ENCODE peak calls at places on chromosomes 16 and 17, in six cellular contexts. Y is Karpas-422, H is OCI-LY7, B is GM23338, S is GM23248, T is H9. W is an unnamed sample.

GRCh38 chr17:39701784-39702422 is 2.0 kb downstream of the ERBB2 start:
- DNase-seq in Y (no peak), H (no peak), B (no peak), S (no peak), T (no peak), W (no peak)

GRCh38 chr17:80219777-80220708 is at the start of the genes SGSH and SLC26A11:
- DNase-seq in Y (peak), H (peak), B (peak), S (peak), T (peak), W (peak)

GRCh38 chr16:29675811-29676643 is 3.0 kb upstream of the QPRT start:
- DNase-seq in Y (peak), H (peak), B (peak), S (peak), T (peak), W (peak)

GRCh38 chr16:81403601-81404391 is 40.8 kb upstream of the CMIP start:
- DNase-seq in Y (peak), H (peak), B (peak), S (peak), T (peak), W (peak)

GRCh38 chr17:4598776-4599504 is 14.6 kb downstream of the SMTNL2 start:
- DNase-seq in Y (no peak), H (no peak), B (no peak), S (peak), T (no peak), W (peak)

GRCh38 chr17:35808240-35808961 is 883 bp upstream of the TAF15 start:
- DNase-seq in Y (no peak), H (no peak), B (peak), S (no peak), T (no peak), W (no peak)

GRCh38 chr17:31289790-31290189 is 7.2 kb downstream of the OMG start:
- DNase-seq in Y (no peak), H (no peak), B (no peak), S (peak), T (no peak), W (no peak)

GRCh38 chr17:63837480-63837879 is 5.0 kb downstream of the SMARCD2 start:
- DNase-seq in Y (no peak), H (no peak), B (no peak), S (no peak), T (no peak), W (no peak)

GRCh38 chr16:57235128-57236092 is 9.6 kb upstream of the ARL2BP start:
- DNase-seq in Y (peak), H (peak), B (no peak), S (peak), T (no peak), W (peak)

GRCh38 chr17:17416007-17416399 is 60.8 kb upstream of the MED9 start:
- DNase-seq in Y (peak), H (peak), B (peak), S (peak), T (peak), W (peak)

GRCh38 chr16:12584488-12585233 is 219.0 kb downstream of the CPPED1 start:
- DNase-seq in Y (no peak), H (no peak), B (no peak), S (no peak), T (no peak), W (no peak)

GRCh38 chr16:14618566-14618965 is 11.5 kb downstream of the PARN start:
- DNase-seq in Y (no peak), H (no peak), B (no peak), S (no peak), T (no peak), W (no peak)

GRCh38 chr16:12470311-12471229 is 333.1 kb downstream of the CPPED1 start:
- DNase-seq in Y (no peak), H (no peak), B (no peak), S (no peak), T (no peak), W (no peak)

GRCh38 chr16:2151188-2152091 is 3.0 kb downstream of the RAB26 start:
- DNase-seq in Y (peak), H (peak), B (peak), S (no peak), T (peak), W (no peak)

GRCh38 chr16:70634861-70635260 is 11.5 kb upstream of the IL34 start:
- DNase-seq in Y (no peak), H (no peak), B (no peak), S (peak), T (no peak), W (no peak)

GRCh38 chr17:28247671-28248556 is 71.1 kb upstream of the TMEM97 start:
- DNase-seq in Y (no peak), H (no peak), B (peak), S (no peak), T (peak), W (peak)

GRCh38 chr16:2869502-2870064 is 11.6 kb upstream of the PRSS22 start:
- DNase-seq in Y (peak), H (no peak), B (no peak), S (no peak), T (no peak), W (no peak)

GRCh38 chr16:69194488-69194887 is 7.5 kb downstream of the SNTB2 start:
- DNase-seq in Y (no peak), H (no peak), B (no peak), S (peak), T (no peak), W (no peak)

GRCh38 chr17:19264681-19265080 is 27.5 kb downstream of the EPN2 start:
- DNase-seq in Y (no peak), H (no peak), B (no peak), S (no peak), T (no peak), W (no peak)

GRCh38 chr16:11562941-11563340 is 23.8 kb downstream of the LITAF start:
- DNase-seq in Y (no peak), H (no peak), B (no peak), S (no peak), T (no peak), W (no peak)

GRCh38 chr16:58578642-58579041 is 51.0 kb downstream of the CNOT1 start:
- DNase-seq in Y (no peak), H (no peak), B (no peak), S (no peak), T (no peak), W (no peak)

GRCh38 chr17:527247-527646 is 174.6 kb upstream of the RPH3AL start:
- DNase-seq in Y (no peak), H (no peak), B (no peak), S (no peak), T (no peak), W (no peak)

GRCh38 chr17:17837380-17837821 is 615 bp upstream of the SREBF1 start:
- DNase-seq in Y (peak), H (peak), B (peak), S (peak), T (peak), W (peak)

GRCh38 chr17:71260366-71260765 is 860.5 kb upstream of the SOX9 start:
- DNase-seq in Y (no peak), H (no peak), B (no peak), S (peak), T (no peak), W (peak)

GRCh38 chr17:32341141-32341856 is 674 bp downstream of the C17orf75 start:
- DNase-seq in Y (peak), H (peak), B (no peak), S (peak), T (no peak), W (peak)

GRCh38 chr16:71648921-71649320 is 22.9 kb downstream of the MARVELD3 start:
- DNase-seq in Y (no peak), H (peak), B (peak), S (peak), T (no peak), W (no peak)

GRCh38 chr17:82239926-82240505 is 11.2 kb downstream of the SLC16A3 start:
- DNase-seq in Y (no peak), H (no peak), B (no peak), S (no peak), T (no peak), W (no peak)

GRCh38 chr16:66376577-66377326 is 10.3 kb downstream of the CDH5 start:
- DNase-seq in Y (no peak), H (no peak), B (no peak), S (no peak), T (no peak), W (no peak)

GRCh38 chr17:75069783-75070182 is 18.0 kb upstream of the SLC16A5 start:
- DNase-seq in Y (peak), H (peak), B (no peak), S (peak), T (no peak), W (peak)

GRCh38 chr16:720990-721764 is at the start of gene ANTKMT:
- DNase-seq in Y (peak), H (peak), B (peak), S (peak), T (peak), W (peak)

GRCh38 chr17:57890857-57891232 is 41.0 kb upstream of the MRPS23 start:
- DNase-seq in Y (no peak), H (no peak), B (no peak), S (no peak), T (no peak), W (no peak)

GRCh38 chr17:58986005-58986404 is 120.7 kb downstream of the TRIM37 start:
- DNase-seq in Y (no peak), H (no peak), B (no peak), S (no peak), T (no peak), W (no peak)

GRCh38 chr16:48277158-48277557 is 29.8 kb upstream of the ABCC11 start:
- DNase-seq in Y (no peak), H (no peak), B (no peak), S (no peak), T (no peak), W (no peak)

DNA sequence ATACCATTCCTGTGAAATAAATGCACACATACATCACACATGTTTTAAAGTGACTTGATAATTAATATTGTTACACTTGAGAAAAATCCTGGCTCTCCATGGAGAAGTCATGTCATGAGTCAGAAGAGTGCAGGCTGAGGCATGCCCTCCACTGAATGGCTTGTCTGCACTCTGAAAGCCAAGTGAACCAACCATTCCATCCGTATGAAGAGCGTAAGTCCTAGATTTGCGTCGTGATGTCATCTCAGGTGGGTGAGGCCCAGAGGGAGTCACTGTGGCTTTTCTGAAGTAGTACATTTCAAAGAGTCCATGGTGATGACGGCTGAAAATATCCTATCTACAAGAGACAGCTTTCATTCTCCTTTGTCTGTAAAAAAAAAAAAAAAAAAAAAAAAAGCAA is 83.5 kb upstream of the IRX5 start:
- DNase-seq in Y (no peak), H (no peak), B (no peak), S (peak), T (no peak), W (no peak)
- H2AFZ ChIP-seq in Y (no peak), H (no peak), B (no peak), S (no peak), T (no peak), W (no peak)

GRCh38 chr17:21162394-21162775 is 35.6 kb downstream of the DHRS7B start:
- DNase-seq in Y (no peak), H (no peak), B (no peak), S (peak), T (no peak), W (no peak)
- H2AFZ ChIP-seq in Y (no peak), H (no peak), B (no peak), S (peak), T (no peak), W (no peak)

GRCh38 chr16:87465306-87465705 is 27.5 kb downstream of the ZCCHC14 start:
- DNase-seq in Y (no peak), H (no peak), B (no peak), S (peak), T (no peak), W (peak)
- H2AFZ ChIP-seq in Y (no peak), H (no peak), B (no peak), S (no peak), T (no peak), W (no peak)

GRCh38 chr16:86651823-86652222 is 73.5 kb downstream of the FOXL1 start:
- DNase-seq in Y (no peak), H (no peak), B (no peak), S (no peak), T (no peak), W (no peak)
- H2AFZ ChIP-seq in Y (no peak), H (no peak), B (no peak), S (no peak), T (no peak), W (no peak)